ENCODE peak calls at places on chromosomes 2 and 18, in six cellular contexts. One of them, this sample, is unnamed.

GRCh38 chr18:13437801-13438506 is 219.4 kb downstream of the LDLRAD4 start:
- DNase-seq in Peyer's patch: no peak
- DNase-seq in sigmoid colon: peak; percentile 33
- DNase-seq in ovary: no peak
- DNase-seq in A549: no peak
- DNase-seq in endodermal cell: no peak
- DNase-seq in this sample: peak; percentile 80

GRCh38 chr2:156466739-156467405 is 30.7 kb downstream of the GPD2 start:
- DNase-seq in Peyer's patch: no peak
- DNase-seq in sigmoid colon: no peak
- DNase-seq in ovary: peak; percentile 68
- DNase-seq in A549: no peak
- DNase-seq in endodermal cell: no peak
- DNase-seq in this sample: no peak

GRCh38 chr2:101382406-101382805 is 4.9 kb downstream of the CREG2 start:
- DNase-seq in Peyer's patch: no peak
- DNase-seq in sigmoid colon: no peak
- DNase-seq in ovary: no peak
- DNase-seq in A549: no peak
- DNase-seq in endodermal cell: no peak
- DNase-seq in this sample: no peak

GRCh38 chr2:239533917-239534316 is 133.1 kb upstream of the HDAC4 start:
- DNase-seq in Peyer's patch: peak; percentile 51
- DNase-seq in sigmoid colon: no peak
- DNase-seq in ovary: peak; percentile 52
- DNase-seq in A549: no peak
- DNase-seq in endodermal cell: no peak
- DNase-seq in this sample: no peak

GRCh38 chr2:95042472-95043271 is 17.2 kb downstream of the MAL start:
- DNase-seq in Peyer's patch: peak; percentile 25
- DNase-seq in sigmoid colon: peak; percentile 49
- DNase-seq in ovary: no peak
- DNase-seq in A549: no peak
- DNase-seq in endodermal cell: no peak
- DNase-seq in this sample: no peak

GRCh38 chr2:112760149-112760548 is 4.3 kb downstream of the CKAP2L start:
- DNase-seq in Peyer's patch: no peak
- DNase-seq in sigmoid colon: no peak
- DNase-seq in ovary: no peak
- DNase-seq in A549: no peak
- DNase-seq in endodermal cell: no peak
- DNase-seq in this sample: no peak

GRCh38 chr2:237519506-237520245 is 32.6 kb downstream of the MLPH start:
- DNase-seq in Peyer's patch: no peak
- DNase-seq in sigmoid colon: no peak
- DNase-seq in ovary: no peak
- DNase-seq in A549: no peak
- DNase-seq in endodermal cell: no peak
- DNase-seq in this sample: no peak

GRCh38 chr2:107036293-107036692 is 150.3 kb upstream of the ST6GAL2 start:
- DNase-seq in Peyer's patch: no peak
- DNase-seq in sigmoid colon: no peak
- DNase-seq in ovary: no peak
- DNase-seq in A549: no peak
- DNase-seq in endodermal cell: no peak
- DNase-seq in this sample: no peak

GRCh38 chr2:182448371-182448770 is 21.5 kb upstream of the PDE1A start:
- DNase-seq in Peyer's patch: no peak
- DNase-seq in sigmoid colon: no peak
- DNase-seq in ovary: no peak
- DNase-seq in A549: no peak
- DNase-seq in endodermal cell: no peak
- DNase-seq in this sample: no peak

GRCh38 chr18:9283789-9284188 is 50.8 kb upstream of the TWSG1 start:
- DNase-seq in Peyer's patch: no peak
- DNase-seq in sigmoid colon: no peak
- DNase-seq in ovary: no peak
- DNase-seq in A549: no peak
- DNase-seq in endodermal cell: no peak
- DNase-seq in this sample: no peak

GRCh38 chr2:98829586-98830270 is 98.8 kb upstream of the MGAT4A start:
- DNase-seq in Peyer's patch: no peak
- DNase-seq in sigmoid colon: no peak
- DNase-seq in ovary: no peak
- DNase-seq in A549: no peak
- DNase-seq in endodermal cell: no peak
- DNase-seq in this sample: no peak

GRCh38 chr2:160952462-160952861 is 207.8 kb upstream of the TANK start:
- DNase-seq in Peyer's patch: no peak
- DNase-seq in sigmoid colon: peak; percentile 85
- DNase-seq in ovary: no peak
- DNase-seq in A549: no peak
- DNase-seq in endodermal cell: no peak
- DNase-seq in this sample: no peak

GRCh38 chr2:121748202-121748601 is 7.2 kb upstream of the TSN start:
- DNase-seq in Peyer's patch: no peak
- DNase-seq in sigmoid colon: no peak
- DNase-seq in ovary: no peak
- DNase-seq in A549: peak; percentile 61
- DNase-seq in endodermal cell: peak; percentile 71
- DNase-seq in this sample: peak; percentile 36

GRCh38 chr2:215901796-215902195 is 111.6 kb downstream of the MREG start:
- DNase-seq in Peyer's patch: no peak
- DNase-seq in sigmoid colon: no peak
- DNase-seq in ovary: no peak
- DNase-seq in A549: no peak
- DNase-seq in endodermal cell: no peak
- DNase-seq in this sample: no peak

GRCh38 chr18:26071725-26072124 is 18.7 kb downstream of the SS18 start:
- DNase-seq in Peyer's patch: no peak
- DNase-seq in sigmoid colon: no peak
- DNase-seq in ovary: no peak
- DNase-seq in A549: no peak
- DNase-seq in endodermal cell: no peak
- DNase-seq in this sample: no peak

GRCh38 chr18:49524951-49525350 is 36.9 kb upstream of the LIPG start:
- DNase-seq in Peyer's patch: no peak
- DNase-seq in sigmoid colon: no peak
- DNase-seq in ovary: no peak
- DNase-seq in A549: no peak
- DNase-seq in endodermal cell: peak; percentile 20
- DNase-seq in this sample: no peak
- H3K4me1 ChIP-seq in Peyer's patch: no peaks in the 10 kb centered on the region
- H3K4me1 ChIP-seq in sigmoid colon: no peaks in the 10 kb centered on the region
- H3K4me1 ChIP-seq in ovary: no peaks in the 10 kb centered on the region
- H3K4me1 ChIP-seq in A549: peaks cover 6% of the 10 kb centered on the region
- H3K4me1 ChIP-seq in endodermal cell: peaks cover 10% of the 10 kb centered on the region
- H3K4me1 ChIP-seq in this sample: no peaks in the 10 kb centered on the region

GRCh38 chr2:47509250-47509649 is 106.3 kb downstream of the MSH2 start:
- DNase-seq in Peyer's patch: no peak
- DNase-seq in sigmoid colon: no peak
- DNase-seq in ovary: no peak
- DNase-seq in A549: no peak
- DNase-seq in endodermal cell: no peak
- DNase-seq in this sample: peak; percentile 29
- H3K4me1 ChIP-seq in Peyer's patch: no peaks in the 10 kb centered on the region
- H3K4me1 ChIP-seq in sigmoid colon: no peaks in the 10 kb centered on the region
- H3K4me1 ChIP-seq in ovary: no peaks in the 10 kb centered on the region
- H3K4me1 ChIP-seq in A549: no peaks in the 10 kb centered on the region
- H3K4me1 ChIP-seq in endodermal cell: peaks cover 8% of the 10 kb centered on the region
- H3K4me1 ChIP-seq in this sample: peaks cover 32% of the 10 kb centered on the region

GRCh38 chr18:49590608-49591007 is 28.8 kb downstream of the LIPG start:
- DNase-seq in Peyer's patch: peak; percentile 70
- DNase-seq in sigmoid colon: no peak
- DNase-seq in ovary: no peak
- DNase-seq in A549: no peak
- DNase-seq in endodermal cell: no peak
- DNase-seq in this sample: no peak
- H3K4me1 ChIP-seq in Peyer's patch: no peaks in the 10 kb centered on the region
- H3K4me1 ChIP-seq in sigmoid colon: no peaks in the 10 kb centered on the region
- H3K4me1 ChIP-seq in ovary: no peaks in the 10 kb centered on the region
- H3K4me1 ChIP-seq in A549: no peaks in the 10 kb centered on the region
- H3K4me1 ChIP-seq in endodermal cell: no peaks in the 10 kb centered on the region
- H3K4me1 ChIP-seq in this sample: no peaks in the 10 kb centered on the region

DNA sequence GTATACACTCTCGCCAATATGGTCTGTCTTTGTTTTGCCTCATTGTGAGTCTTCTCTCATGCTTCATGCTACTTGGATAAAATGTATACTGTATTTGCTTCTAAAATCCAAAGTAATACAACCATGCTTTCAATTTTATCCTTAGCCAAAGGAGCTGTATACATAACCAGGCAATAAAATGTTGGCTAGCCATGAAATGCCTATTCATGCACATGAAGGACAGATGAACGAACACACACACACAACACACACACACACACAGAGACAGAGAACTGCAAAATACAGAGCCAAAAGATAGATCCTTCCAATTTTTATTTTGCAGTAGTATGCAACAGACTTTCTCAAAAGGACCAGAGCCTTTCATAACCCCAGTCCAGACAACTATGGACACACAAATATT is 113.7 kb downstream of the SATB2 start:
- DNase-seq in Peyer's patch: no peak
- DNase-seq in sigmoid colon: no peak
- DNase-seq in ovary: no peak
- DNase-seq in A549: no peak
- DNase-seq in endodermal cell: no peak
- DNase-seq in this sample: no peak
- H3K4me1 ChIP-seq in Peyer's patch: no peaks in the 10 kb centered on the region
- H3K4me1 ChIP-seq in sigmoid colon: no peaks in the 10 kb centered on the region
- H3K4me1 ChIP-seq in ovary: no peaks in the 10 kb centered on the region
- H3K4me1 ChIP-seq in A549: no peaks in the 10 kb centered on the region
- H3K4me1 ChIP-seq in endodermal cell: peaks cover 5% of the 10 kb centered on the region
- H3K4me1 ChIP-seq in this sample: peaks cover 9% of the 10 kb centered on the region

GRCh38 chr18:11861583-11862288 is 10.5 kb downstream of the CHMP1B start:
- DNase-seq in Peyer's patch: no peak
- DNase-seq in sigmoid colon: no peak
- DNase-seq in ovary: no peak
- DNase-seq in A549: no peak
- DNase-seq in endodermal cell: peak; percentile 30
- DNase-seq in this sample: no peak

GRCh38 chr18:11860594-11861450 is 9.6 kb downstream of the CHMP1B start:
- DNase-seq in Peyer's patch: no peak
- DNase-seq in sigmoid colon: no peak
- DNase-seq in ovary: no peak
- DNase-seq in A549: no peak
- DNase-seq in endodermal cell: no peak
- DNase-seq in this sample: no peak

GRCh38 chr18:11859903-11860407 is 8.7 kb downstream of the CHMP1B start:
- DNase-seq in Peyer's patch: no peak
- DNase-seq in sigmoid colon: no peak
- DNase-seq in ovary: no peak
- DNase-seq in A549: peak; percentile 92
- DNase-seq in endodermal cell: peak; percentile 50
- DNase-seq in this sample: no peak

GRCh38 chr18:11857177-11857887 is 6.1 kb downstream of the CHMP1B start:
- DNase-seq in Peyer's patch: peak; percentile 82
- DNase-seq in sigmoid colon: peak; percentile 95
- DNase-seq in ovary: peak; percentile 31
- DNase-seq in A549: peak; percentile 99
- DNase-seq in endodermal cell: peak; percentile 72
- DNase-seq in this sample: no peak

DNA sequence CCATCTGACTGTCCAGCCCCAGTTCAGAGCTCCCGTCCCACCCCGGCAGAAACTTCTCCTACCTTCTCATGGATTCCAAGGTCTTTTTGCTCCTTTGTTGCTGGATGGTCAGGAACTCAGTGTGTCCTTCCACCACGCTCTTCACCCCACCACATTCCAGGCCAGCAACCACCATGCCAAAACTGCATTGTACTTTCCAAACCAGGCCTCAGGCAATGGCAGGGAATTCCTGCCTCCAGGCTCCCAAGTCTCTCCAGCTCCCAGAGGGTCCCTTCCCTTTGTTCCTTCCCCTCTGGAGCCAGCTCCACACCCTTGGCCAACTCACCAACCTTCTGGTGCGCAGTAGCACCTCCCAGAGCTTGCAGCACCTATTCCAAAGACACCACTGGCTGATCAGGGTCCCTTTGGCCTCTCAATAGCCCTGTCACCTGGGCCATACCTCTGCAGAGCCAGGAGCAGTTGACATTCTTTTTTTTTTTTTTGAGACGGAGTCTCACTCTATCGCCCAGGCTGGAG is 8.1 kb downstream of the CHMP1B start:
- DNase-seq in Peyer's patch: no peak
- DNase-seq in sigmoid colon: no peak
- DNase-seq in ovary: no peak
- DNase-seq in A549: peak; percentile 21
- DNase-seq in endodermal cell: peak; percentile 43
- DNase-seq in this sample: no peak
- H3K4me1 ChIP-seq in Peyer's patch: no peaks in the 10 kb centered on the region
- H3K4me1 ChIP-seq in sigmoid colon: peaks cover 19% of the 10 kb centered on the region
- H3K4me1 ChIP-seq in ovary: no peaks in the 10 kb centered on the region
- H3K4me1 ChIP-seq in A549: peaks cover 51% of the 10 kb centered on the region
- H3K4me1 ChIP-seq in endodermal cell: no peaks in the 10 kb centered on the region
- H3K4me1 ChIP-seq in this sample: no peaks in the 10 kb centered on the region

GRCh38 chr2:100064165-100064564 is 78.2 kb downstream of the AFF3 start:
- DNase-seq in Peyer's patch: no peak
- DNase-seq in sigmoid colon: no peak
- DNase-seq in ovary: no peak
- DNase-seq in A549: no peak
- DNase-seq in endodermal cell: no peak
- DNase-seq in this sample: no peak
- H3K4me1 ChIP-seq in Peyer's patch: no peaks in the 10 kb centered on the region
- H3K4me1 ChIP-seq in sigmoid colon: no peaks in the 10 kb centered on the region
- H3K4me1 ChIP-seq in ovary: peaks cover 3% of the 10 kb centered on the region
- H3K4me1 ChIP-seq in A549: no peaks in the 10 kb centered on the region
- H3K4me1 ChIP-seq in endodermal cell: no peaks in the 10 kb centered on the region
- H3K4me1 ChIP-seq in this sample: peaks cover 14% of the 10 kb centered on the region

GRCh38 chr2:42055573-42056514 is 8.0 kb downstream of the PKDCC start:
- DNase-seq in Peyer's patch: peak; percentile 82
- DNase-seq in sigmoid colon: peak; percentile 89
- DNase-seq in ovary: no peak
- DNase-seq in A549: peak; percentile 65
- DNase-seq in endodermal cell: no peak
- DNase-seq in this sample: no peak
- H3K4me1 ChIP-seq in Peyer's patch: peaks cover 25% of the 10 kb centered on the region
- H3K4me1 ChIP-seq in sigmoid colon: peaks cover 90% of the 10 kb centered on the region
- H3K4me1 ChIP-seq in ovary: peaks cover 42% of the 10 kb centered on the region
- H3K4me1 ChIP-seq in A549: peaks cover 76% of the 10 kb centered on the region
- H3K4me1 ChIP-seq in endodermal cell: peaks cover 1% of the 10 kb centered on the region
- H3K4me1 ChIP-seq in this sample: no peaks in the 10 kb centered on the region